ENCODE peak calls at places on chromosomes 2 and 18, in six cellular contexts. M is astrocyte of the spinal cord; Y is mesothelial cell of epicardium; U is PC-3; S is Calu3; K is CD8-positive, alpha-beta T cell. A is an unnamed sample.

GRCh38 chr2:175461839-175462238 is 280.3 kb upstream of the ATP5MC3 start:
- DNase-seq in M (no peak), Y (no peak), U (peak), S (no peak), K (no peak), A (no peak)

GRCh38 chr2:172442072-172442895 is 14.9 kb downstream of the ITGA6 start:
- DNase-seq in M (peak), Y (no peak), U (peak), S (peak), K (peak), A (peak)

GRCh38 chr2:120395686-120396518 is 50.0 kb downstream of the INHBB start:
- DNase-seq in M (no peak), Y (peak), U (peak), S (no peak), K (no peak), A (no peak)

GRCh38 chr2:62569907-62570793 is 64.2 kb upstream of the TMEM17 start:
- DNase-seq in M (no peak), Y (no peak), U (no peak), S (peak), K (no peak), A (no peak)

GRCh38 chr2:231927566-231927890 is 1.3 kb upstream of the NPPC start:
- DNase-seq in M (no peak), Y (no peak), U (no peak), S (no peak), K (no peak), A (no peak)

GRCh38 chr2:189369566-189369965 is 71.7 kb upstream of the WDR75 start:
- DNase-seq in M (peak), Y (no peak), U (peak), S (peak), K (no peak), A (no peak)

GRCh38 chr2:170052151-170052550 is 125.8 kb upstream of the MYO3B start:
- DNase-seq in M (peak), Y (no peak), U (peak), S (no peak), K (no peak), A (no peak)

GRCh38 chr2:138757376-138757775 is 22.8 kb downstream of the NXPH2 start:
- DNase-seq in M (no peak), Y (no peak), U (no peak), S (no peak), K (no peak), A (no peak)

GRCh38 chr2:216877085-216877484 is 17.2 kb upstream of the TNP1 start:
- DNase-seq in M (no peak), Y (no peak), U (no peak), S (no peak), K (no peak), A (no peak)

GRCh38 chr18:59902180-59902992 is 2.6 kb downstream of the PMAIP1 start:
- DNase-seq in M (peak), Y (no peak), U (peak), S (no peak), K (peak), A (no peak)

GRCh38 chr2:157596992-157597681 is 31.5 kb downstream of the ACVR1C start:
- DNase-seq in M (peak), Y (no peak), U (peak), S (peak), K (peak), A (no peak)

GRCh38 chr2:29159125-29159524 is 43.9 kb downstream of the CLIP4 start:
- DNase-seq in M (no peak), Y (no peak), U (no peak), S (no peak), K (no peak), A (no peak)

DNA sequence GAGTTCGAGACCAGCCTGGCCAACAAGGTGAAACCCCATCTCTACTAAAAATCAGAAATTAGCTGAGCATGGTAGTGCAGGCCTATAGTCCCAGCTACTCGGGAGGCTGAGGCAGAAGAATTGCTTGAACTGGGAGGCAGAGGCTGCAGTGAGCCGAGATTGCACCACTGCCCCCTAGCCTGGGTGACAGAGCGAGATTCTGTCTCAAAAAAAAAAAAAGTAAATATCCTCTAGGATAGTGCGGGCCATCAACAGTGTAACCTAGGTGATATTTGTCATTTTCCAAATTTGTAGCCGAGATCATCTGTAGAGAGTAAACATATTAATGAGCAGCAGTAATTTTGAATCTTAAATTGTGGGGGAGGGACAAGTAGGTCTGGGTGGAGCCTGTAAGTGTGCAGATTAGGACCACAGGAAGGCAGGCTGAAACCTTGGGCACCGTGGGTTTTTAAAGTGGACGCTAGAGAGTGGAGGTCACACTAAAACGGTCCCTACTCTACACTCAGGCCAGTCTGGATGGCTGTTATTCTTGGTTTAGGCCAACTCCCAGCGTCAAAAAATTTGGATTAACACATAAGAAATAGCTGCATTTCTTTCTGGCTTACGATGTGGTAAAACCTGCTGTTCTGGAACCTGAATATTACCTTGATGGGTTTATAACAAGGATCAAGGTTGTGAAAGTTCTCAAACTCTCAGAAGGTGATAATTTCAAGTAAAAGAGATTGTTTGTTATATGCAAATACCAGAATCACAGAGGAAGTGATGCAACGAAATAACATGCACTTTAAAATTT is 22.7 kb upstream of the TET3 start:
- DNase-seq in M (no peak), Y (no peak), U (no peak), S (no peak), K (no peak), A (no peak)
- TF ChIP-seq CTCF in M (no peak), Y (no peak), U (peak), S (no peak), K (no peak), A (no peak)

DNA sequence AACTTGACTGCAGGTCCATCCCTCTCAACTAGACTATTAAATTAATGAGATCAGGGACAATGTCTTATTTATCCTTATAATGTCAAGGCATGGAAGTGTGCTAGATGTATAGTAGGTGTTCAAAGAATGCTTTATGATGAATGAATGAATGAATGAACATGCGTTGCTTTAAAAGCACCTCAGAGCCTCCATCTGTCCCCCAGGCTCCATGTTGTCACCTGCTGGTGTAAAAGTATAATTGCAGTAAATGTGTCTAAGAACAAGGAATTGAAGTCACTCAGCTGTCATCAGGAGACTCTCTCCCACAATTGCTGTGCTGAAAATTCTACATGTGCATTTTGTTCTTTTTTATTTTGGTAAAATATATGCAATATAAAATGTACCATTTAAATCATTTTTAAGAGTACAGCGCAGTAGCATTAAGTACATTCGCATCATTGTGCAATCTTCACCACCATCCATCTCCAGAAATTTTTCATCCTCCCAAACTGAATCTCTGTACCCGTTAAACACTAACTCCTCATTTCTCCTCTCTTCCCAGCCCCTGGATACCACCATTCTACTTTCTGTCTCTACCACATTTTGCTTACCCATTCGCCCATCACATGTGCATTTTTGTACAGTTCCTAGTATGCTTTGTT is 52.6 kb downstream of the GNAL start:
- DNase-seq in M (no peak), Y (no peak), U (peak), S (peak), K (no peak), A (no peak)
- TF ChIP-seq CTCF in M (peak), Y (peak), U (peak), S (peak), K (peak), A (peak)

DNA sequence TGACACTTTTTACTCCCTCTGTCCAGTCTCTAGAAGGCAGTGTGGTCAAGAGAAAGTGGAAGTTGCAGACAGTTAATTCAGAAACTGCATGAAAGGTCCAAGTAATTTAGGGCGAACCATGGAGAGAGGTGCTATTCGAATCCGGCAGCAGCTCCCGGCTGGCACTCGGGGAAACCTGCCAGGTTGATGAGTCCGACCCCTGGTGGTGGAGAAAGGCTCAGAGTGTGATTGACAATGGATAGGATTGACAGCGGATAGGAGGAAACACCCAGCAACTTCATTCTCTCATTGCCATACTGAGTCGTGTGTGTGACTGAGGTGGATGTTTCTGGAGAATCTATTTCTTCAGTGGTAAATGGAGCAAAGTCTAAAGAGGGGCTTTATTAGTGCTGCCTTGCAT is 101.7 kb downstream of the DCDC2C start:
- DNase-seq in M (no peak), Y (no peak), U (peak), S (peak), K (no peak), A (peak)
- TF ChIP-seq CTCF in M (peak), Y (peak), U (peak), S (no peak), K (no peak), A (peak)

DNA sequence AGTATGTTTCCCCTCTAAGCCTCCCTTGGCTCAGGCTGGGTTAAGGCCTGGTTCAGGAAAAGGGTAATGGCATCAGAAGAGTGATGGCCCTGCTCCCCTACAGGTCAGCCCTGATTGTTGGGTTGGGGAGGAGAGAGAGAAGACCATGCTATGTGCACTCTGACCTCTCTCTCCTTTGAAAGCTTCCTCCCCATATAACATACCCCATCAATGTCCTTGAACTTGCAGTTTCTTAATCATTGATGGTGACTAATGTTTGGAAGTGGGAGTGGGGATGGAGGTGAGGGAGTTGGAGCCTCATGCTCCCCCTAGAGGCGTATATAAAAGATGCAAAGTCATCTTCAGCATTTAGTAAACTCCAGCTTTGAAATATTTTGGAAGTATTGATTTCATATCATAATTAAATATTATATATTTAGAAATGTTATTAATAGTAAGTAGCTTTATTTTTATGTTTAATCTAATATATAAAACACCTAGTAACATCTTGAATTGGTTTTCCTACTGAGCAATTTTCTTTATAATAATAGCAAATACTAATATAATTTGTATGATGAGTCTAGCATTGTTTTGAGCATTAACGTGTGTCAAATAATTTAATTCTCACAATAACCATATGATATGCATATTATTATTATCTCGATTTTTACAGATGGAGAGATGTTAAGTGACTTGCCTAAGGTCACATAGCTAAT is 8.8 kb downstream of the PLCL1 start:
- DNase-seq in M (peak), Y (no peak), U (peak), S (peak), K (no peak), A (no peak)
- TF ChIP-seq CTCF in M (peak), Y (peak), U (peak), S (peak), K (peak), A (no peak)

GRCh38 chr2:71880287-71880686 is 267.4 kb downstream of the CYP26B1 start:
- DNase-seq in M (no peak), Y (no peak), U (no peak), S (no peak), K (no peak), A (no peak)

GRCh38 chr2:71876542-71877451 is 270.9 kb downstream of the CYP26B1 start:
- DNase-seq in M (no peak), Y (no peak), U (no peak), S (no peak), K (no peak), A (no peak)

GRCh38 chr2:71878626-71879508 is 268.8 kb downstream of the CYP26B1 start:
- DNase-seq in M (no peak), Y (no peak), U (no peak), S (no peak), K (no peak), A (no peak)

GRCh38 chr2:71879509-71880184 is 268.0 kb downstream of the CYP26B1 start:
- DNase-seq in M (no peak), Y (peak), U (no peak), S (no peak), K (no peak), A (no peak)

GRCh38 chr2:71877636-71878035 is 270.0 kb downstream of the CYP26B1 start:
- DNase-seq in M (no peak), Y (no peak), U (no peak), S (no peak), K (no peak), A (no peak)
- TF ChIP-seq CTCF in M (no peak), Y (no peak), U (no peak), S (no peak), K (no peak), A (no peak)

GRCh38 chr2:160377204-160377995 is 116.2 kb downstream of the RBMS1 start:
- DNase-seq in M (no peak), Y (no peak), U (no peak), S (no peak), K (no peak), A (no peak)
- TF ChIP-seq CTCF in M (peak), Y (no peak), U (peak), S (no peak), K (no peak), A (no peak)

GRCh38 chr2:178496049-178496448 is 15.8 kb downstream of the PLEKHA3 start:
- DNase-seq in M (no peak), Y (no peak), U (no peak), S (no peak), K (no peak), A (no peak)
- TF ChIP-seq CTCF in M (no peak), Y (no peak), U (no peak), S (no peak), K (no peak), A (no peak)

GRCh38 chr2:74504591-74504990 is 2.9 kb downstream of the PCGF1 start:
- DNase-seq in M (no peak), Y (no peak), U (no peak), S (no peak), K (no peak), A (no peak)

GRCh38 chr2:74503506-74504475 is 3.7 kb downstream of the PCGF1 start:
- DNase-seq in M (no peak), Y (no peak), U (no peak), S (no peak), K (no peak), A (no peak)

GRCh38 chr2:74501335-74502071 is 2.1 kb upstream of the LBX2 start:
- DNase-seq in M (no peak), Y (no peak), U (no peak), S (no peak), K (no peak), A (no peak)

GRCh38 chr2:74502147-74502719 is 2.8 kb upstream of the LBX2 start:
- DNase-seq in M (no peak), Y (no peak), U (no peak), S (peak), K (no peak), A (no peak)

GRCh38 chr2:74502720-74503505 is 3.5 kb upstream of the LBX2 start:
- DNase-seq in M (peak), Y (no peak), U (no peak), S (peak), K (peak), A (no peak)
- TF ChIP-seq CTCF in M (peak), Y (no peak), U (no peak), S (no peak), K (no peak), A (no peak)

A was measured in prostate gland.